ENCODE peak calls at places on chromosomes 13 and 19, in six cellular contexts. One of them, this sample, is unnamed.

GRCh38 chr13:20231839-20232555 is at the start of gene GJB6:
- DNase-seq in MM.1S: no peak
- DNase-seq in HCT116: no peak
- DNase-seq in PC-3: no peak
- DNase-seq in hepatocyte: peak
- DNase-seq in neural progenitor cell: peak
- DNase-seq in this sample: no peak

GRCh38 chr19:31113250-31113685 is 236.0 kb downstream of the TSHZ3 start:
- DNase-seq in MM.1S: no peak
- DNase-seq in HCT116: no peak
- DNase-seq in PC-3: peak
- DNase-seq in hepatocyte: no peak
- DNase-seq in neural progenitor cell: no peak
- DNase-seq in this sample: no peak

GRCh38 chr19:3771033-3771905 is 759 bp downstream of the RAX2 start:
- DNase-seq in MM.1S: no peak
- DNase-seq in HCT116: no peak
- DNase-seq in PC-3: no peak
- DNase-seq in hepatocyte: no peak
- DNase-seq in neural progenitor cell: no peak
- DNase-seq in this sample: no peak

GRCh38 chr19:35722461-35722860 is 4.7 kb downstream of the KMT2B start:
- DNase-seq in MM.1S: no peak
- DNase-seq in HCT116: no peak
- DNase-seq in PC-3: no peak
- DNase-seq in hepatocyte: no peak
- DNase-seq in neural progenitor cell: no peak
- DNase-seq in this sample: no peak

GRCh38 chr19:35123573-35123972 is 8.0 kb downstream of the FXYD3 start:
- DNase-seq in MM.1S: no peak
- DNase-seq in HCT116: no peak
- DNase-seq in PC-3: peak
- DNase-seq in hepatocyte: no peak
- DNase-seq in neural progenitor cell: no peak
- DNase-seq in this sample: no peak

GRCh38 chr19:38888876-38889275 is 10.5 kb downstream of the SIRT2 start:
- DNase-seq in MM.1S: no peak
- DNase-seq in HCT116: no peak
- DNase-seq in PC-3: no peak
- DNase-seq in hepatocyte: no peak
- DNase-seq in neural progenitor cell: no peak
- DNase-seq in this sample: no peak

GRCh38 chr13:106432636-106433035 is 102.8 kb downstream of the EFNB2 start:
- DNase-seq in MM.1S: no peak
- DNase-seq in HCT116: peak
- DNase-seq in PC-3: peak
- DNase-seq in hepatocyte: no peak
- DNase-seq in neural progenitor cell: no peak
- DNase-seq in this sample: no peak

GRCh38 chr19:51637362-51637978 is 7.3 kb upstream of the SIGLEC5 start:
- DNase-seq in MM.1S: no peak
- DNase-seq in HCT116: no peak
- DNase-seq in PC-3: peak
- DNase-seq in hepatocyte: no peak
- DNase-seq in neural progenitor cell: no peak
- DNase-seq in this sample: peak

GRCh38 chr19:43589680-43590079 is 6.3 kb downstream of the IRGQ start:
- DNase-seq in MM.1S: no peak
- DNase-seq in HCT116: no peak
- DNase-seq in PC-3: no peak
- DNase-seq in hepatocyte: no peak
- DNase-seq in neural progenitor cell: no peak
- DNase-seq in this sample: peak

GRCh38 chr13:78376033-78376432 is 227.3 kb downstream of the POU4F1 start:
- DNase-seq in MM.1S: no peak
- DNase-seq in HCT116: no peak
- DNase-seq in PC-3: no peak
- DNase-seq in hepatocyte: no peak
- DNase-seq in neural progenitor cell: no peak
- DNase-seq in this sample: no peak

GRCh38 chr13:23754506-23754905 is 134.7 kb downstream of the MIPEP start:
- DNase-seq in MM.1S: no peak
- DNase-seq in HCT116: no peak
- DNase-seq in PC-3: no peak
- DNase-seq in hepatocyte: no peak
- DNase-seq in neural progenitor cell: no peak
- DNase-seq in this sample: no peak

GRCh38 chr13:38875186-38875875 is 115.3 kb downstream of the STOML3 start:
- DNase-seq in MM.1S: no peak
- DNase-seq in HCT116: no peak
- DNase-seq in PC-3: no peak
- DNase-seq in hepatocyte: no peak
- DNase-seq in neural progenitor cell: no peak
- DNase-seq in this sample: no peak

GRCh38 chr13:108525867-108526266 is 103.5 kb upstream of the MYO16 start:
- DNase-seq in MM.1S: no peak
- DNase-seq in HCT116: no peak
- DNase-seq in PC-3: no peak
- DNase-seq in hepatocyte: no peak
- DNase-seq in neural progenitor cell: no peak
- DNase-seq in this sample: no peak

GRCh38 chr19:43592800-43593350 is 3.1 kb downstream of the IRGQ start:
- DNase-seq in MM.1S: no peak
- DNase-seq in HCT116: no peak
- DNase-seq in PC-3: no peak
- DNase-seq in hepatocyte: no peak
- DNase-seq in neural progenitor cell: no peak
- DNase-seq in this sample: no peak

GRCh38 chr19:507286-508203 is at the start of gene TPGS1:
- DNase-seq in MM.1S: peak
- DNase-seq in HCT116: peak
- DNase-seq in PC-3: peak
- DNase-seq in hepatocyte: peak
- DNase-seq in neural progenitor cell: peak
- DNase-seq in this sample: peak

GRCh38 chr19:57351867-57352266 is 796 bp downstream of the ZNF304 start:
- DNase-seq in MM.1S: no peak
- DNase-seq in HCT116: no peak
- DNase-seq in PC-3: no peak
- DNase-seq in hepatocyte: peak
- DNase-seq in neural progenitor cell: peak
- DNase-seq in this sample: no peak

GRCh38 chr19:5719961-5720790 is at the start of the genes CATSPERD and LONP1:
- DNase-seq in MM.1S: peak
- DNase-seq in HCT116: peak
- DNase-seq in PC-3: peak
- DNase-seq in hepatocyte: peak
- DNase-seq in neural progenitor cell: peak
- DNase-seq in this sample: peak

GRCh38 chr13:25440081-25440480 is 68.3 kb downstream of the ATP8A2 start:
- DNase-seq in MM.1S: no peak
- DNase-seq in HCT116: no peak
- DNase-seq in PC-3: no peak
- DNase-seq in hepatocyte: no peak
- DNase-seq in neural progenitor cell: no peak
- DNase-seq in this sample: no peak

GRCh38 chr19:17579523-17580244 is 24.2 kb downstream of the COLGALT1 start:
- DNase-seq in MM.1S: no peak
- DNase-seq in HCT116: peak
- DNase-seq in PC-3: peak
- DNase-seq in hepatocyte: peak
- DNase-seq in neural progenitor cell: peak
- DNase-seq in this sample: peak

GRCh38 chr13:34667356-34668218 is 274.5 kb upstream of the NBEA start:
- DNase-seq in MM.1S: no peak
- DNase-seq in HCT116: no peak
- DNase-seq in PC-3: no peak
- DNase-seq in hepatocyte: no peak
- DNase-seq in neural progenitor cell: no peak
- DNase-seq in this sample: no peak

GRCh38 chr19:30656520-30657100 is 284.4 kb downstream of the ZNF536 start:
- DNase-seq in MM.1S: no peak
- DNase-seq in HCT116: no peak
- DNase-seq in PC-3: no peak
- DNase-seq in hepatocyte: no peak
- DNase-seq in neural progenitor cell: no peak
- DNase-seq in this sample: no peak

GRCh38 chr13:97259787-97260641 is 37.9 kb downstream of the MBNL2 start:
- DNase-seq in MM.1S: no peak
- DNase-seq in HCT116: no peak
- DNase-seq in PC-3: peak
- DNase-seq in hepatocyte: peak
- DNase-seq in neural progenitor cell: no peak
- DNase-seq in this sample: no peak

GRCh38 chr19:13834308-13834790 is 39.1 kb downstream of the ZSWIM4 start:
- DNase-seq in MM.1S: no peak
- DNase-seq in HCT116: no peak
- DNase-seq in PC-3: peak
- DNase-seq in hepatocyte: peak
- DNase-seq in neural progenitor cell: no peak
- DNase-seq in this sample: no peak

GRCh38 chr13:99263386-99263785 is 5.2 kb upstream of the GPR18 start:
- DNase-seq in MM.1S: no peak
- DNase-seq in HCT116: no peak
- DNase-seq in PC-3: no peak
- DNase-seq in hepatocyte: no peak
- DNase-seq in neural progenitor cell: no peak
- DNase-seq in this sample: no peak

GRCh38 chr13:100547805-100548204 is 40.8 kb downstream of the GGACT start:
- DNase-seq in MM.1S: no peak
- DNase-seq in HCT116: no peak
- DNase-seq in PC-3: no peak
- DNase-seq in hepatocyte: peak
- DNase-seq in neural progenitor cell: no peak
- DNase-seq in this sample: no peak

DNA sequence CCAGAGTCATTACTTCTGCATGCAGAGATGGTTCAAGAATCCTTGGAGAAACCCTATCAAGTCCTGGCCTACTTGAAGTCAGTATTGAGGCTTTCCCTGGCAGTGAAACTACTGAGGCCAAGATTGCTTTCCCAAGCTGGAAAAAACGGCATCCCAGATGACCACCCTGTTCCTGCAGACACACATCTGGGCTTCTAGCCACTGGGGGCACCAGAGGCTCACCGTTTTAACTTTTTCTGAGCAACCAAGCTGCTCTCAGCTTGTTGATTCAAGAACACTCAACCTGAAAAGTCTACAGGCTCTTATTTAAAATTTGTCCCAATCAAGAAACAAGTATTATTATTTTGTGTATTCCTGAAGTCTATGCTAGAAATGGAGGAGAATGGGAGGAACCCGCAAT is 66.6 kb downstream of the SPRYD7 start:
- DNase-seq in MM.1S: no peak
- DNase-seq in HCT116: no peak
- DNase-seq in PC-3: peak
- DNase-seq in hepatocyte: peak
- DNase-seq in neural progenitor cell: peak
- DNase-seq in this sample: peak
- TF ChIP-seq CTCF in MM.1S: no peak
- TF ChIP-seq CTCF in HCT116: peak
- TF ChIP-seq CTCF in PC-3: peak
- TF ChIP-seq CTCF in hepatocyte: peak
- TF ChIP-seq CTCF in neural progenitor cell: peak
- TF ChIP-seq CTCF in this sample: peak

GRCh38 chr19:33459691-33460090 is 61.9 kb downstream of the PEPD start:
- DNase-seq in MM.1S: no peak
- DNase-seq in HCT116: no peak
- DNase-seq in PC-3: no peak
- DNase-seq in hepatocyte: no peak
- DNase-seq in neural progenitor cell: no peak
- DNase-seq in this sample: no peak

GRCh38 chr19:33458171-33458633 is 63.4 kb downstream of the PEPD start:
- DNase-seq in MM.1S: no peak
- DNase-seq in HCT116: no peak
- DNase-seq in PC-3: no peak
- DNase-seq in hepatocyte: no peak
- DNase-seq in neural progenitor cell: no peak
- DNase-seq in this sample: no peak

GRCh38 chr19:33460221-33460908 is 61.2 kb downstream of the PEPD start:
- DNase-seq in MM.1S: no peak
- DNase-seq in HCT116: no peak
- DNase-seq in PC-3: no peak
- DNase-seq in hepatocyte: no peak
- DNase-seq in neural progenitor cell: no peak
- DNase-seq in this sample: no peak

GRCh38 chr19:33459220-33459619 is 62.4 kb downstream of the PEPD start:
- DNase-seq in MM.1S: no peak
- DNase-seq in HCT116: no peak
- DNase-seq in PC-3: no peak
- DNase-seq in hepatocyte: no peak
- DNase-seq in neural progenitor cell: no peak
- DNase-seq in this sample: no peak

DNA sequence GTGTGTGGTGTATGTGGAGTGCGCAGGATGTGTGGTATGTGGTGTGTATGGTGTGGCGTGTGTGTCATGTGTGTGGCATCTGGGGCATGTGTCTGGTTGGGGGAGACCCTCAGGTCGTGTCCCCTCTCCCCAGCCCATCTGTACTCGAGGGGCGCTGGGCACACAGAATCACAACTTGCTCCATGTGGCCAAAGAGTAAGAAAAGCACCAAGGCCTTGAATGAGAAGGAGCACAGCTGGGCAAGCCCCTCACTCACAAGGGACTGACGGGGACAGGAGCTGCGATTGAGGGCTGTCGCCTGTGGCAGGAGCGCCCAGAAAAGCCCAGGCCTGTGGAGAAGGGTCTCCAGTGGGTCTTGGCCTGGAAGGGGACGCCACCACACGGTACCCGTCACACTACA is 62.8 kb downstream of the PEPD start:
- DNase-seq in MM.1S: no peak
- DNase-seq in HCT116: no peak
- DNase-seq in PC-3: no peak
- DNase-seq in hepatocyte: no peak
- DNase-seq in neural progenitor cell: no peak
- DNase-seq in this sample: no peak
- TF ChIP-seq EZH2phosphoT487 in MM.1S: no peak
- TF ChIP-seq EZH2phosphoT487 in HCT116: no peak
- TF ChIP-seq EZH2phosphoT487 in PC-3: no peak
- TF ChIP-seq EZH2phosphoT487 in hepatocyte: no peak
- TF ChIP-seq EZH2phosphoT487 in neural progenitor cell: no peak
- TF ChIP-seq EZH2phosphoT487 in this sample: no peak

DNA sequence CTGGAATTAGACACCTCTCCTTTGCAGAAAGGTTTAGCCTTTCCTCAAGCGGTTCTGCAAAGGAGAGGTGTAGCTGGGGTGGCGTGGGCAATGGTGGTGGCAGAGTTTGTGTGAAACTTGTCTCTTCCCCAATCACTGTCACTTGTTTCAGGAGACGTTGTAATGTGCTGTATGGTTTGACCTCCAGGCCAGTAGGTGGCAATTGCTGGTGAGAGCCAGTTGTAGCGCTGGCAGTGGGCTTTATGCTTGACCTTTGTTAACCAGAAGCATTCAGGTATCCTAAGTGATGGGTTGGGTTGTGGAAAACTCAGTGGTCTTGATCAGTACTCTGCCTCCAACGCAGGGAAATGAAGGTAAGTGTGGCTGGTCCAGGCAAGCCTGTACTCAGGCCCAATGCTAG is 12.7 kb upstream of the LILRA5 start:
- DNase-seq in MM.1S: no peak
- DNase-seq in HCT116: no peak
- DNase-seq in PC-3: no peak
- DNase-seq in hepatocyte: no peak
- DNase-seq in neural progenitor cell: no peak
- DNase-seq in this sample: no peak
- TF ChIP-seq CTCF in MM.1S: no peak
- TF ChIP-seq CTCF in HCT116: no peak
- TF ChIP-seq CTCF in PC-3: no peak
- TF ChIP-seq CTCF in hepatocyte: no peak
- TF ChIP-seq CTCF in neural progenitor cell: no peak
- TF ChIP-seq CTCF in this sample: no peak

GRCh38 chr13:65959305-65959704 is 1270.8 kb downstream of the PCDH9 start:
- DNase-seq in MM.1S: no peak
- DNase-seq in HCT116: no peak
- DNase-seq in PC-3: peak
- DNase-seq in hepatocyte: no peak
- DNase-seq in neural progenitor cell: no peak
- DNase-seq in this sample: no peak
- TF ChIP-seq EZH2phosphoT487 in MM.1S: no peak
- TF ChIP-seq EZH2phosphoT487 in HCT116: no peak
- TF ChIP-seq EZH2phosphoT487 in PC-3: no peak
- TF ChIP-seq EZH2phosphoT487 in hepatocyte: no peak
- TF ChIP-seq EZH2phosphoT487 in neural progenitor cell: no peak
- TF ChIP-seq EZH2phosphoT487 in this sample: no peak